ENCODE peak calls at places on chromosomes 5 and 9, in eight cellular contexts. One of them, this sample, is unnamed.
A peak's percentile ranks its signal among the peaks of the same experiment; 100 is the strongest.

GRCh38 chr9:127967151-127967809 is 13.5 kb downstream of the EEIG1 start:
- DNase-seq in choroid plexus epithelial cell: no peak
- DNase-seq in aorta: peak; percentile 47
- DNase-seq in epithelial cell of esophagus: no peak
- DNase-seq in neural progenitor cell: no peak
- DNase-seq in thyroid gland: no peak
- DNase-seq in cardiac fibroblast: no peak
- DNase-seq in psoas muscle: no peak
- DNase-seq in this sample: no peak

GRCh38 chr5:61010759-61011460 is 65.9 kb downstream of the NDUFAF2 start:
- DNase-seq in cardiac fibroblast: peak; percentile 34
- DNase-seq in neural progenitor cell: peak; percentile 31
- DNase-seq in epithelial cell of esophagus: peak; percentile 14
- DNase-seq in aorta: no peak
- DNase-seq in psoas muscle: no peak
- DNase-seq in thyroid gland: no peak
- DNase-seq in choroid plexus epithelial cell: peak; percentile 52
- DNase-seq in this sample: no peak

GRCh38 chr5:173371400-173371799 is 43.2 kb upstream of the STC2 start:
- DNase-seq in cardiac fibroblast: no peak
- DNase-seq in psoas muscle: no peak
- DNase-seq in neural progenitor cell: no peak
- DNase-seq in aorta: no peak
- DNase-seq in epithelial cell of esophagus: no peak
- DNase-seq in thyroid gland: no peak
- DNase-seq in choroid plexus epithelial cell: no peak
- DNase-seq in this sample: no peak

GRCh38 chr9:17116400-17116837 is 18.4 kb upstream of the CNTLN start:
- DNase-seq in cardiac fibroblast: peak; percentile 67
- DNase-seq in epithelial cell of esophagus: peak; percentile 49
- DNase-seq in choroid plexus epithelial cell: peak; percentile 67
- DNase-seq in psoas muscle: no peak
- DNase-seq in aorta: no peak
- DNase-seq in thyroid gland: no peak
- DNase-seq in neural progenitor cell: peak; percentile 44
- DNase-seq in this sample: no peak

GRCh38 chr5:23303836-23304235 is 203.6 kb upstream of the PRDM9 start:
- DNase-seq in neural progenitor cell: no peak
- DNase-seq in psoas muscle: no peak
- DNase-seq in thyroid gland: no peak
- DNase-seq in cardiac fibroblast: no peak
- DNase-seq in aorta: no peak
- DNase-seq in choroid plexus epithelial cell: no peak
- DNase-seq in epithelial cell of esophagus: no peak
- DNase-seq in this sample: no peak

GRCh38 chr9:137095664-137096517 is 9.1 kb downstream of the MAN1B1 start:
- DNase-seq in thyroid gland: no peak
- DNase-seq in psoas muscle: no peak
- DNase-seq in epithelial cell of esophagus: no peak
- DNase-seq in choroid plexus epithelial cell: no peak
- DNase-seq in aorta: no peak
- DNase-seq in neural progenitor cell: no peak
- DNase-seq in cardiac fibroblast: no peak
- DNase-seq in this sample: no peak

GRCh38 chr5:93019896-93020295 is 561.1 kb downstream of the NR2F1-AS1 start:
- DNase-seq in choroid plexus epithelial cell: no peak
- DNase-seq in aorta: no peak
- DNase-seq in thyroid gland: no peak
- DNase-seq in epithelial cell of esophagus: no peak
- DNase-seq in psoas muscle: no peak
- DNase-seq in cardiac fibroblast: no peak
- DNase-seq in neural progenitor cell: no peak
- DNase-seq in this sample: no peak

GRCh38 chr9:34654317-34655083 is 2.5 kb downstream of the IL11RA start:
- DNase-seq in aorta: peak; percentile 87
- DNase-seq in choroid plexus epithelial cell: no peak
- DNase-seq in thyroid gland: peak; percentile 90
- DNase-seq in neural progenitor cell: no peak
- DNase-seq in cardiac fibroblast: no peak
- DNase-seq in psoas muscle: peak; percentile 80
- DNase-seq in epithelial cell of esophagus: no peak
- DNase-seq in this sample: peak; percentile 86

GRCh38 chr9:82988488-82988887 is 74.5 kb downstream of the RASEF start:
- DNase-seq in thyroid gland: no peak
- DNase-seq in psoas muscle: no peak
- DNase-seq in neural progenitor cell: no peak
- DNase-seq in choroid plexus epithelial cell: no peak
- DNase-seq in epithelial cell of esophagus: no peak
- DNase-seq in cardiac fibroblast: no peak
- DNase-seq in aorta: no peak
- DNase-seq in this sample: no peak

DNA sequence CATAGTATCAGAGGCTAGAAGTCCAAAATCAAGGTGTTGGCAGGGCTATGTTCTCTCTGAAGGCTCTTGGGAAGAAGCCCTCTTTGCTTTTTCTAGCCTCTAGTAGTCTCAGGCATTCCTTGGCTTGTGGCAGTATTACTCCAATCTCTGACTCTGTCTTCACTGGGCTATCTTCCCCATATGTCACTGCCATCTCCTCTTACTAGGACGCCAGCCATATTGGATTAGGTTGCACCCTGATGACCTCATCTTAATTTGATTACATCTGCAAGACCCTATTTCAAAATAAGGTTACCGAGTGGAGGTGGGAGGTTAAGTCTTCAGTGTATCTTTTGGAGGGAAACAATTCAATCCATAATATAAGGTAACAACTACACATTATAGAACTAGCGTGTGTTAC is 21.3 kb upstream of the EBF1 start:
- DNase-seq in aorta: no peak
- DNase-seq in psoas muscle: no peak
- DNase-seq in thyroid gland: no peak
- DNase-seq in choroid plexus epithelial cell: no peak
- DNase-seq in neural progenitor cell: no peak
- DNase-seq in epithelial cell of esophagus: no peak
- DNase-seq in cardiac fibroblast: no peak
- DNase-seq in this sample: no peak
- H3K4me3 ChIP-seq in aorta: no peak overlapping the region
- H3K4me3 ChIP-seq in psoas muscle: no peak overlapping the region
- H3K4me3 ChIP-seq in thyroid gland: no peak overlapping the region
- H3K4me3 ChIP-seq in choroid plexus epithelial cell: no peak overlapping the region
- H3K4me3 ChIP-seq in neural progenitor cell: no peak overlapping the region
- H3K4me3 ChIP-seq in epithelial cell of esophagus: no peak overlapping the region
- H3K4me3 ChIP-seq in cardiac fibroblast: no peak overlapping the region
- H3K4me3 ChIP-seq in this sample: no peak overlapping the region

GRCh38 chr9:2838356-2838983 is 5.4 kb downstream of the PUM3 start:
- DNase-seq in choroid plexus epithelial cell: peak; percentile 46
- DNase-seq in psoas muscle: no peak
- DNase-seq in aorta: no peak
- DNase-seq in thyroid gland: no peak
- DNase-seq in epithelial cell of esophagus: no peak
- DNase-seq in cardiac fibroblast: peak; percentile 25
- DNase-seq in neural progenitor cell: no peak
- DNase-seq in this sample: no peak

GRCh38 chr9:2833096-2833495 is 10.8 kb downstream of the PUM3 start:
- DNase-seq in aorta: no peak
- DNase-seq in epithelial cell of esophagus: no peak
- DNase-seq in choroid plexus epithelial cell: peak; percentile 12
- DNase-seq in thyroid gland: no peak
- DNase-seq in cardiac fibroblast: no peak
- DNase-seq in psoas muscle: no peak
- DNase-seq in neural progenitor cell: no peak
- DNase-seq in this sample: no peak

GRCh38 chr9:2837915-2838314 is 6.0 kb downstream of the PUM3 start:
- DNase-seq in neural progenitor cell: no peak
- DNase-seq in aorta: no peak
- DNase-seq in cardiac fibroblast: peak; percentile 47
- DNase-seq in thyroid gland: no peak
- DNase-seq in choroid plexus epithelial cell: peak; percentile 54
- DNase-seq in psoas muscle: no peak
- DNase-seq in epithelial cell of esophagus: peak; percentile 13
- DNase-seq in this sample: no peak

GRCh38 chr9:2838984-2839367 is 4.9 kb downstream of the PUM3 start:
- DNase-seq in cardiac fibroblast: no peak
- DNase-seq in thyroid gland: no peak
- DNase-seq in psoas muscle: no peak
- DNase-seq in neural progenitor cell: no peak
- DNase-seq in choroid plexus epithelial cell: peak; percentile 16
- DNase-seq in epithelial cell of esophagus: no peak
- DNase-seq in aorta: no peak
- DNase-seq in this sample: no peak
- H3K4me3 ChIP-seq in cardiac fibroblast: no peak overlapping the region
- H3K4me3 ChIP-seq in thyroid gland: no peak overlapping the region
- H3K4me3 ChIP-seq in psoas muscle: peak overlapping the region; percentile 26
- H3K4me3 ChIP-seq in neural progenitor cell: no peak overlapping the region
- H3K4me3 ChIP-seq in choroid plexus epithelial cell: no peak overlapping the region
- H3K4me3 ChIP-seq in epithelial cell of esophagus: no peak overlapping the region
- H3K4me3 ChIP-seq in aorta: no peak overlapping the region
- H3K4me3 ChIP-seq in this sample: peak overlapping the region; percentile 48

GRCh38 chr9:21967169-21967568 is 27.0 kb downstream of the CDKN2A start:
- DNase-seq in cardiac fibroblast: no peak
- DNase-seq in thyroid gland: no peak
- DNase-seq in choroid plexus epithelial cell: no peak
- DNase-seq in neural progenitor cell: peak; percentile 37
- DNase-seq in psoas muscle: no peak
- DNase-seq in aorta: no peak
- DNase-seq in epithelial cell of esophagus: no peak
- DNase-seq in this sample: no peak

GRCh38 chr9:21970001-21970799 is 24.0 kb downstream of the CDKN2A start:
- DNase-seq in thyroid gland: no peak
- DNase-seq in epithelial cell of esophagus: no peak
- DNase-seq in aorta: no peak
- DNase-seq in cardiac fibroblast: no peak
- DNase-seq in neural progenitor cell: peak; percentile 21
- DNase-seq in choroid plexus epithelial cell: no peak
- DNase-seq in psoas muscle: no peak
- DNase-seq in this sample: no peak

GRCh38 chr9:21969011-21969935 is 24.9 kb downstream of the CDKN2A start:
- DNase-seq in choroid plexus epithelial cell: peak; percentile 74
- DNase-seq in epithelial cell of esophagus: no peak
- DNase-seq in cardiac fibroblast: no peak
- DNase-seq in neural progenitor cell: peak; percentile 80
- DNase-seq in thyroid gland: no peak
- DNase-seq in aorta: no peak
- DNase-seq in psoas muscle: no peak
- DNase-seq in this sample: no peak

GRCh38 chr9:21967707-21968106 is 26.5 kb downstream of the CDKN2A start:
- DNase-seq in neural progenitor cell: peak; percentile 18
- DNase-seq in cardiac fibroblast: no peak
- DNase-seq in thyroid gland: no peak
- DNase-seq in choroid plexus epithelial cell: no peak
- DNase-seq in epithelial cell of esophagus: no peak
- DNase-seq in aorta: no peak
- DNase-seq in psoas muscle: no peak
- DNase-seq in this sample: no peak

DNA sequence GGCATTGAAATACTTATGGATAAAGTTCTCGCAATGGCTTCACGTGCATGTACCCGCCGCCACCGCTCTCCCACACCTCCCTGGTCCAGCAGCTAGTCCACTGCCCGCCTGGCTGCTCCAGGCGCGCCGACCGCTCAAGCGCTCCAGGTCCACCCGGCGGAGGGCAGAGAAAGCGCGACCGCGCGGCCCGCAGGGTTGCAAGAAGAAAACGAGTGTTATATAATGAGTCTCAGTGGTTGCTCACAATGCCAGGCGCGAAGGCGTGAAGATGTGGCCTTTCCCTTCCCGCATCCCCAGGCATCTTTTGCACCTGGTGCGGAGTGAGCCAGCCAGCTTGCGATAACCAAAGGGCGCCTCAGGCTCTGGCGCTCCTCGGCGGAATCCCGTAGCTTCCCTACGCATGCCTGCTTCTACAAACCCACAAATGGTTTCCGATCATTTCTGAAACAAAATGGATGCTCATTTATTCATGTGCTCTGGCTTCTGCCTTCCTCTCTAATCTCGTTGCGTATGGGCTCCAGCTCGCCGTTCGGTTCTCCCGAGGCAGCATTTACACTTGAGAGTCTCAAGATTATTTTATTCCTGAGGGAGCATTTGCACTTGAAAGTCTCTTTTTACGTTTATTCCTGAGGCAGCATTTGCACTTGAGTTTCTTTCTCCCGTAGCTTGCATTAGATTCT is 25.7 kb downstream of the CDKN2A start:
- DNase-seq in psoas muscle: no peak
- DNase-seq in neural progenitor cell: peak; percentile 73
- DNase-seq in cardiac fibroblast: peak; percentile 33
- DNase-seq in epithelial cell of esophagus: peak; percentile 45
- DNase-seq in thyroid gland: no peak
- DNase-seq in aorta: no peak
- DNase-seq in choroid plexus epithelial cell: no peak
- DNase-seq in this sample: no peak
- H3K4me3 ChIP-seq in psoas muscle: no peak overlapping the region
- H3K4me3 ChIP-seq in neural progenitor cell: no peak overlapping the region
- H3K4me3 ChIP-seq in cardiac fibroblast: no peak overlapping the region
- H3K4me3 ChIP-seq in epithelial cell of esophagus: no peak overlapping the region
- H3K4me3 ChIP-seq in thyroid gland: no peak overlapping the region
- H3K4me3 ChIP-seq in aorta: no peak overlapping the region
- H3K4me3 ChIP-seq in choroid plexus epithelial cell: peak overlapping the region; percentile 39
- H3K4me3 ChIP-seq in this sample: peak overlapping the region; percentile 11

GRCh38 chr9:90613502-90613901 is 29.1 kb downstream of the DIRAS2 start:
- DNase-seq in choroid plexus epithelial cell: no peak
- DNase-seq in thyroid gland: no peak
- DNase-seq in neural progenitor cell: no peak
- DNase-seq in cardiac fibroblast: no peak
- DNase-seq in aorta: no peak
- DNase-seq in psoas muscle: no peak
- DNase-seq in epithelial cell of esophagus: no peak
- DNase-seq in this sample: no peak

GRCh38 chr9:90611121-90611520 is 31.5 kb downstream of the DIRAS2 start:
- DNase-seq in neural progenitor cell: no peak
- DNase-seq in thyroid gland: no peak
- DNase-seq in choroid plexus epithelial cell: no peak
- DNase-seq in aorta: no peak
- DNase-seq in epithelial cell of esophagus: no peak
- DNase-seq in psoas muscle: no peak
- DNase-seq in cardiac fibroblast: no peak
- DNase-seq in this sample: no peak

GRCh38 chr9:90608141-90608540 is 34.5 kb downstream of the DIRAS2 start:
- DNase-seq in epithelial cell of esophagus: no peak
- DNase-seq in neural progenitor cell: no peak
- DNase-seq in thyroid gland: no peak
- DNase-seq in choroid plexus epithelial cell: no peak
- DNase-seq in cardiac fibroblast: no peak
- DNase-seq in psoas muscle: no peak
- DNase-seq in aorta: no peak
- DNase-seq in this sample: no peak

GRCh38 chr9:90612957-90613356 is 29.7 kb downstream of the DIRAS2 start:
- DNase-seq in neural progenitor cell: no peak
- DNase-seq in epithelial cell of esophagus: no peak
- DNase-seq in choroid plexus epithelial cell: no peak
- DNase-seq in psoas muscle: no peak
- DNase-seq in aorta: no peak
- DNase-seq in cardiac fibroblast: no peak
- DNase-seq in thyroid gland: no peak
- DNase-seq in this sample: no peak

DNA sequence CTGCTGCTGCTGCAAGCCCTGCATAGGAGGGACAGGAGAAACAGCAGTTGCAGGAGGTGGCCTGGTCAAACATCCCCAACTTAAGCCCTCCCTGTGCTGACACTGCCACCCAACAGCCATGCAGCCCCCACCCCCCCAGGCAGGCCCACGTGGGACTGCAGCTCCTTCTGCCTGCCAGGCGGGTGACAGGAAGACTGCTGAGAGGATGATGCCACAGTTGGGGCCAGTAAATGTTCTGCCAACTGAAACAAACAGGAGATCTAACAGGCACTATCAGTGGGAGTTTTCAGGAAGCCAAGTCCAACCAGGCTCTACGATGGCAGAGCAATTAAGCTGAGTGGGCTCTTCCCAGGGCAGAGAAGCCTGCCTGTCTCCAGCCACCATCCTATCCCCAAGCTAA is 31.1 kb downstream of the DIRAS2 start:
- DNase-seq in psoas muscle: no peak
- DNase-seq in neural progenitor cell: no peak
- DNase-seq in cardiac fibroblast: no peak
- DNase-seq in choroid plexus epithelial cell: no peak
- DNase-seq in thyroid gland: no peak
- DNase-seq in aorta: no peak
- DNase-seq in epithelial cell of esophagus: no peak
- DNase-seq in this sample: no peak
- H3K4me3 ChIP-seq in psoas muscle: no peak overlapping the region
- H3K4me3 ChIP-seq in neural progenitor cell: no peak overlapping the region
- H3K4me3 ChIP-seq in cardiac fibroblast: no peak overlapping the region
- H3K4me3 ChIP-seq in choroid plexus epithelial cell: no peak overlapping the region
- H3K4me3 ChIP-seq in thyroid gland: no peak overlapping the region
- H3K4me3 ChIP-seq in aorta: no peak overlapping the region
- H3K4me3 ChIP-seq in epithelial cell of esophagus: no peak overlapping the region
- H3K4me3 ChIP-seq in this sample: no peak overlapping the region